ENCODE peak calls at places on chromosomes 12 and 14, in nine cellular contexts. X is right lobe of liver; R is heart right ventricle; I is ascending aorta; P is upper lobe of right lung; S is CD8-positive, alpha-beta T cell; N is tibial artery; L is OCI-LY7; H is heart left ventricle. Z is an unnamed sample. For H3K9me3, the result is how much of the 10 kb centered on the place peaks cover.

GRCh38 chr14:20377171-20377570 is 33.7 kb downstream of the PARP2 start:
- DNase-seq in X (no peak), R (no peak), I (no peak), P (no peak), S (no peak), N (no peak), L (no peak), H (no peak), Z (no peak)

GRCh38 chr14:64711039-64711438 is 6.8 kb downstream of the PLEKHG3 start:
- DNase-seq in X (no peak), R (no peak), I (no peak), P (no peak), S (no peak), N (peak), L (no peak), H (no peak), Z (peak)

GRCh38 chr12:94070520-94070919 is 77.9 kb upstream of the PLXNC1 start:
- DNase-seq in X (no peak), R (no peak), I (no peak), P (no peak), S (no peak), N (no peak), L (no peak), H (no peak), Z (no peak)

GRCh38 chr12:32444895-32445294 is 45.5 kb downstream of the FGD4 start:
- DNase-seq in X (no peak), R (no peak), I (no peak), P (no peak), S (no peak), N (no peak), L (no peak), H (no peak), Z (no peak)

GRCh38 chr12:105741786-105742566 is 396.8 kb downstream of the NUAK1 start:
- DNase-seq in X (no peak), R (peak), I (no peak), P (no peak), S (no peak), N (peak), L (no peak), H (peak), Z (no peak)

GRCh38 chr14:63949696-63950095 is 96.9 kb downstream of the SYNE2 start:
- DNase-seq in X (no peak), R (no peak), I (no peak), P (no peak), S (no peak), N (no peak), L (no peak), H (no peak), Z (no peak)

GRCh38 chr12:48868446-48868845 is 2.8 kb upstream of the RND1 start:
- DNase-seq in X (no peak), R (no peak), I (no peak), P (no peak), S (no peak), N (no peak), L (no peak), H (no peak), Z (no peak)

GRCh38 chr14:77045570-77045890 is 17.0 kb upstream of the IRF2BPL start:
- DNase-seq in X (no peak), R (no peak), I (no peak), P (peak), S (no peak), N (no peak), L (no peak), H (no peak), Z (no peak)

GRCh38 chr14:72476657-72477499 is 417.0 kb downstream of the DPF3 start:
- DNase-seq in X (no peak), R (peak), I (no peak), P (no peak), S (peak), N (no peak), L (peak), H (peak), Z (no peak)

GRCh38 chr14:76267322-76268012 is 108.5 kb upstream of the ESRRB start:
- DNase-seq in X (peak), R (peak), I (no peak), P (peak), S (no peak), N (peak), L (no peak), H (peak), Z (peak)

GRCh38 chr12:30573145-30573544 is 122.5 kb downstream of the IPO8 start:
- DNase-seq in X (no peak), R (no peak), I (no peak), P (no peak), S (no peak), N (no peak), L (no peak), H (no peak), Z (no peak)

GRCh38 chr12:25585021-25585523 is 32.0 kb upstream of the LMNTD1 start:
- DNase-seq in X (no peak), R (no peak), I (no peak), P (no peak), S (no peak), N (no peak), L (no peak), H (no peak), Z (peak)

GRCh38 chr12:81257952-81258551 is 180.2 kb downstream of the ACSS3 start:
- DNase-seq in X (no peak), R (no peak), I (no peak), P (no peak), S (no peak), N (no peak), L (peak), H (no peak), Z (peak)

GRCh38 chr14:104320611-104321086 is 182.3 kb downstream of the KIF26A start:
- DNase-seq in X (no peak), R (no peak), I (no peak), P (no peak), S (no peak), N (peak), L (no peak), H (peak), Z (no peak)

GRCh38 chr12:121259074-121259473 is 37.4 kb downstream of the CAMKK2 start:
- DNase-seq in X (no peak), R (no peak), I (no peak), P (no peak), S (no peak), N (no peak), L (no peak), H (no peak), Z (no peak)

GRCh38 chr12:93825926-93826599 is 148.9 kb downstream of the CRADD start:
- DNase-seq in X (no peak), R (no peak), I (no peak), P (no peak), S (no peak), N (no peak), L (no peak), H (no peak), Z (no peak)

GRCh38 chr12:39393890-39394289 is 49.0 kb downstream of the KIF21A start:
- DNase-seq in X (no peak), R (no peak), I (no peak), P (no peak), S (no peak), N (no peak), L (no peak), H (no peak), Z (no peak)

GRCh38 chr14:105153331-105153731 is 15.2 kb downstream of the JAG2 start:
- DNase-seq in X (no peak), R (peak), I (no peak), P (no peak), S (no peak), N (no peak), L (no peak), H (peak), Z (no peak)

GRCh38 chr12:57012600-57013465 is 3.5 kb downstream of the TAC3 start:
- DNase-seq in X (no peak), R (no peak), I (no peak), P (no peak), S (no peak), N (no peak), L (no peak), H (no peak), Z (no peak)

GRCh38 chr12:12481636-12482035 is 81.0 kb downstream of the DUSP16 start:
- DNase-seq in X (no peak), R (no peak), I (no peak), P (no peak), S (no peak), N (no peak), L (no peak), H (no peak), Z (no peak)

GRCh38 chr14:76077340-76077739 is 74.4 kb upstream of the GPATCH2L start:
- DNase-seq in X (no peak), R (no peak), I (no peak), P (no peak), S (no peak), N (no peak), L (no peak), H (no peak), Z (no peak)

GRCh38 chr14:71130491-71131179 is 223.4 kb downstream of the PCNX1 start:
- DNase-seq in X (no peak), R (peak), I (no peak), P (no peak), S (no peak), N (no peak), L (peak), H (no peak), Z (no peak)

GRCh38 chr12:133080051-133080618 is 588 bp upstream of the ZNF140 start:
- DNase-seq in X (peak), R (peak), I (peak), P (peak), S (peak), N (peak), L (peak), H (peak), Z (peak)

GRCh38 chr12:49692851-49693250 is 14.4 kb downstream of the FMNL3 start:
- DNase-seq in X (no peak), R (no peak), I (no peak), P (no peak), S (no peak), N (no peak), L (no peak), H (no peak), Z (no peak)

GRCh38 chr14:46433381-46433780 is 218.2 kb downstream of the RPL10L start:
- DNase-seq in X (no peak), R (no peak), I (no peak), P (no peak), S (no peak), N (no peak), L (no peak), H (no peak), Z (no peak)

GRCh38 chr14:103427485-103428443 is 42.5 kb downstream of the MARK3 start:
- DNase-seq in X (no peak), R (peak), I (no peak), P (no peak), S (no peak), N (no peak), L (no peak), H (no peak), Z (no peak)

GRCh38 chr14:67934087-67934486 is 114.5 kb downstream of the RAD51B start:
- DNase-seq in X (no peak), R (peak), I (no peak), P (no peak), S (no peak), N (no peak), L (peak), H (peak), Z (peak)

GRCh38 chr12:92628476-92628875 is 74.3 kb upstream of the PLEKHG7 start:
- DNase-seq in X (no peak), R (no peak), I (no peak), P (no peak), S (no peak), N (no peak), L (no peak), H (no peak), Z (no peak)

GRCh38 chr12:132218915-132219314 is 74.7 kb downstream of the NOC4L start:
- DNase-seq in X (no peak), R (no peak), I (no peak), P (peak), S (peak), N (no peak), L (peak), H (no peak), Z (no peak)

GRCh38 chr12:98645572-98646067 is 530 bp downstream of the APAF1 start:
- DNase-seq in X (no peak), R (peak), I (no peak), P (no peak), S (no peak), N (no peak), L (peak), H (no peak), Z (peak)

GRCh38 chr12:20963303-20963702 is 152.8 kb downstream of the SLCO1B3 start:
- DNase-seq in X (no peak), R (no peak), I (no peak), P (no peak), S (no peak), N (no peak), L (no peak), H (no peak), Z (no peak)

GRCh38 chr14:57268161-57269067 is at the start of the genes AP5M1 and EXOC5:
- DNase-seq in X (peak), R (peak), I (peak), P (peak), S (peak), N (peak), L (peak), H (peak), Z (peak)
- TF ChIP-seq CTCF in X (no peak), R (no peak), I (no peak), P (no peak), S (no peak), N (no peak), L (no peak), H (no peak), Z (peak)

DNA sequence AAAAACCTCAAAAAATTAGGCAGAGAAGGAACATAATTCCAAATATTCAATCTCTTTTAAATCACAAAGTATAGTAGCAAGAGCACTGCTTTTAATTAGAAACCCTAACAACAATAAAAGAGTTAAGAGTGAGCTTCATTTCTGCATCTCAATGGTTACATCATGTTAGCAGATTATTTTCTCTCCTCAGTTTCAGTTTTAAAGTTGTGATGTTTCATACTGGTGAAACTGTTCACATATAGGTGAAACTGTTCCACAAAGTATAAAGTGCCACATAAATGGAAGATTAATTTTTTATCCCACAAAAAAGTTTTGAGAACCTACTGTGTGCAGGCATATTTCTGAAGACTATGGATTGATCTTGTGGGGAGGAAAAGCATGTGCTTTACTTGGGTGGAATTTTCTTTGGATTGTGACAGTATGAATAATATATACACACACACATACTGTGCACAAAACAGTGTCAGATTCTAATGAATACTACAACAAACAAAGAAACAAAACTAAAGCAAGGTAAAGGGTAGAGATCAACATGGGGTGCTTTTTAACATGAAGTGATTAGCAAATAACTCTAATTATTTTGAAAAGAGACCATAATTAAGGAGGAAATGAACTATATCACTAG is 17.1 kb downstream of the LUM start:
- DNase-seq in X (no peak), R (no peak), I (no peak), P (no peak), S (no peak), N (no peak), L (no peak), H (no peak), Z (no peak)
- H3K9me3 ChIP-seq in X (under half), R (under half), I (under half), P (under half), S (under half), N (under half), L (under half), H (under half), Z (under half)

DNA sequence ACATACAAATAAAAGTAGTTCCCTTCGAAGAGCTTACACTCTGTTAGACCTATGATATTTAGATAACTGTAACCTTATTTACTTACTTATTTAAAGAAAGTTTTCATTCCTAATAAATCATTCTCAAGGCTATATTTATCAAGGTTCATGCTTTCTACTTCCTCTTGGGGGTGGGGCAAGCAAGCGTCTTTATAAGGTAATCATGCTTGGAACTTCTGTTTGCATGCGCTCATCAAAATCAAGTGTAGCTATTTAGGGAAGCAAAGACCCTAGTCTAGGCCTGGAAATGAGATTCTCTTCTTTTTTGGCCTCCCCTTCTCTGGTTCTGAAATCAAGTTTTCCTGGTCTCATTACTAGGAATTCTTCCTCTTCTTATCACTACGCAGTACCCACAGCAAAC is 766 bp downstream of the RERG start:
- DNase-seq in X (no peak), R (peak), I (no peak), P (no peak), S (no peak), N (no peak), L (no peak), H (no peak), Z (no peak)
- H3K4me3 ChIP-seq in X (no peak), R (peak), I (peak), P (peak), S (no peak), N (peak), L (no peak), H (peak), Z (peak)

GRCh38 chr12:14026536-14026935 is 45.1 kb upstream of the GRIN2B start:
- DNase-seq in X (no peak), R (no peak), I (no peak), P (no peak), S (no peak), N (no peak), L (no peak), H (no peak), Z (no peak)
- TF ChIP-seq CTCF in X (no peak), R (no peak), I (no peak), P (no peak), S (no peak), N (no peak), L (no peak), H (no peak), Z (no peak)

GRCh38 chr12:114408881-114409795 is 3.2 kb upstream of the TBX5 start:
- DNase-seq in X (peak), R (peak), I (no peak), P (no peak), S (no peak), N (no peak), L (no peak), H (peak), Z (no peak)

GRCh38 chr12:114407566-114408411 is 1.8 kb upstream of the TBX5 start:
- DNase-seq in X (no peak), R (no peak), I (no peak), P (no peak), S (no peak), N (no peak), L (no peak), H (no peak), Z (no peak)

GRCh38 chr12:114407034-114407420 is 1.1 kb upstream of the TBX5 start:
- DNase-seq in X (no peak), R (no peak), I (no peak), P (no peak), S (no peak), N (no peak), L (no peak), H (no peak), Z (no peak)

GRCh38 chr12:114409796-114410520 is 4.0 kb upstream of the TBX5 start:
- DNase-seq in X (no peak), R (no peak), I (no peak), P (no peak), S (no peak), N (no peak), L (no peak), H (no peak), Z (no peak)

GRCh38 chr12:114408415-114408814 is 2.5 kb upstream of the TBX5 start:
- DNase-seq in X (no peak), R (no peak), I (no peak), P (no peak), S (no peak), N (no peak), L (no peak), H (no peak), Z (no peak)
- H3K9me3 ChIP-seq in X (under half), R (under half), I (under half), P (under half), S (under half), N (under half), L (under half), H (under half), Z (under half)